ENCODE peak calls at places on chromosomes 7 and 10, in four cellular contexts. R, W, S and Y are unnamed samples.

GRCh38 chr7:5714657-5715337 is 66.7 kb downstream of the RNF216 start:
- DNase-seq in R (no peak), W (no peak), S (no peak), Y (no peak)

GRCh38 chr7:30556854-30557644 is 37.6 kb upstream of the GARS1 start:
- DNase-seq in R (no peak), W (no peak), S (no peak), Y (no peak)

GRCh38 chr10:95847007-95847406 is 60.8 kb upstream of the CC2D2B start:
- DNase-seq in R (no peak), W (no peak), S (no peak), Y (no peak)

GRCh38 chr10:12766222-12766621 is 235.3 kb downstream of the CCDC3 start:
- DNase-seq in R (no peak), W (no peak), S (no peak), Y (no peak)

GRCh38 chr7:24227603-24228359 is 56.2 kb upstream of the NPY start:
- DNase-seq in R (no peak), W (no peak), S (peak; percentile 40), Y (no peak)

GRCh38 chr7:92809397-92810241 is 26.8 kb downstream of the CDK6 start:
- DNase-seq in R (no peak), W (peak; percentile 93), S (peak; percentile 92), Y (peak; percentile 90)

GRCh38 chr7:50662059-50662689 is 97.0 kb upstream of the DDC start:
- DNase-seq in R (no peak), W (no peak), S (no peak), Y (no peak)

GRCh38 chr10:99523251-99523773 is 9.4 kb upstream of the NKX2-3 start:
- DNase-seq in R (peak; percentile 68), W (no peak), S (no peak), Y (no peak)

GRCh38 chr7:20307901-20308300 is 22.8 kb upstream of the ITGB8 start:
- DNase-seq in R (no peak), W (peak; percentile 20), S (no peak), Y (no peak)

GRCh38 chr7:125033506-125033905 is 103.9 kb upstream of the POT1 start:
- DNase-seq in R (no peak), W (peak; percentile 7), S (no peak), Y (no peak)
- H3K79me2 ChIP-seq in R (no peaks in the 10 kb centered on the region), W (no peaks in the 10 kb centered on the region), S (no peaks in the 10 kb centered on the region), Y (no peaks in the 10 kb centered on the region)

GRCh38 chr10:42491001-42491592 is 147.3 kb downstream of the ZNF33B start:
- DNase-seq in R (no peak), W (peak; percentile 12), S (no peak), Y (no peak)

GRCh38 chr10:42490368-42490767 is 148.0 kb downstream of the ZNF33B start:
- DNase-seq in R (no peak), W (no peak), S (no peak), Y (no peak)

GRCh38 chr10:42491801-42492200 is 146.6 kb downstream of the ZNF33B start:
- DNase-seq in R (no peak), W (no peak), S (no peak), Y (no peak)

DNA sequence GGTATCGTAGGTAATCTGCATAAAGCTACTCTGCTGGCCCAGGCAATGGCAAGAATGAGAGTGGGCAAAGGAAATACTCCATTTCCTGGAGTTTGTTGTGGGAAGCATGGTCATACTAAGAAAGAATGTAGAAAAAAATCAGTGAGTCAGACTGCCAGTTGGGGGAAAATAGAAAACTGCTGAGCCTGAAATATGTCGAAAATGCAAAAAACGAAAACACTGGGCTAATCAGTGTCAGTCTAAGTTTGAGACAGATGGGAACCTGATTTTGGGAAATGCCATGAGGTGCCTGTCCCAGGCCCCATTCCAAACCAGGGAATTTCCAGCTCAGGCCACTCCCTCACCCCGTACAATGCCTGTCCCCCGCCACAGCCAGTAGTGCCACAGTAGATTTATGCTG is 150.0 kb downstream of the ZNF33B start:
- DNase-seq in R (no peak), W (no peak), S (no peak), Y (no peak)
- TF ChIP-seq KDM1A in R (no peak), W (no peak), S (no peak), Y (no peak)

GRCh38 chr7:158695726-158696452 is 8.7 kb downstream of the NCAPG2 start:
- DNase-seq in R (no peak), W (peak; percentile 67), S (peak; percentile 28), Y (peak; percentile 35)
- H3K79me2 ChIP-seq in R (peaks cover 80% of the 10 kb centered on the region), W (peaks cover 68% of the 10 kb centered on the region), S (peaks cover 19% of the 10 kb centered on the region), Y (peaks cover 20% of the 10 kb centered on the region)

GRCh38 chr7:74092964-74093339 is 9.3 kb downstream of the LIMK1 start:
- DNase-seq in R (no peak), W (no peak), S (peak; percentile 60), Y (no peak)
- TF ChIP-seq KDM1A in R (no peak), W (no peak), S (no peak), Y (no peak)

GRCh38 chr10:126908225-126908624 is 3.0 kb downstream of the DOCK1 start:
- DNase-seq in R (no peak), W (no peak), S (no peak), Y (no peak)

GRCh38 chr10:126904807-126905686 is at the start of gene DOCK1:
- DNase-seq in R (peak; percentile 78), W (no peak), S (no peak), Y (peak; percentile 37)

GRCh38 chr10:126907423-126907970 is 2.3 kb downstream of the DOCK1 start:
- DNase-seq in R (no peak), W (no peak), S (no peak), Y (no peak)

GRCh38 chr10:126905776-126906703 is 812 bp downstream of the DOCK1 start:
- DNase-seq in R (peak; percentile 73), W (no peak), S (no peak), Y (peak; percentile 41)

GRCh38 chr10:126906704-126907422 is 1.6 kb downstream of the DOCK1 start:
- DNase-seq in R (no peak), W (no peak), S (no peak), Y (no peak)
- H3K79me2 ChIP-seq in R (peaks cover 63% of the 10 kb centered on the region), W (no peaks in the 10 kb centered on the region), S (no peaks in the 10 kb centered on the region), Y (peaks cover 51% of the 10 kb centered on the region)

GRCh38 chr7:16242920-16243319 is 178.4 kb downstream of the CRPPA start:
- DNase-seq in R (no peak), W (no peak), S (no peak), Y (no peak)
- TF ChIP-seq KDM1A in R (no peak), W (no peak), S (no peak), Y (no peak)